ENCODE peak calls at places on chromosome 16, in seven cellular contexts. One of them, this sample, is unnamed.
A peak's percentile ranks its signal among the peaks of the same experiment; 100 is the strongest.

GRCh38 chr16:54289242-54290051 is 2.9 kb upstream of the IRX3 start:
- DNase-seq in A549: no peak
- DNase-seq in NB4: no peak
- DNase-seq in psoas muscle: no peak
- DNase-seq in CD4-positive, alpha-beta T cell: no peak
- DNase-seq in testis: no peak
- DNase-seq in neural progenitor cell: peak; percentile 90
- DNase-seq in this sample: no peak

GRCh38 chr16:12158428-12158827 is 181.9 kb downstream of the SNX29 start:
- DNase-seq in NB4: no peak
- DNase-seq in CD4-positive, alpha-beta T cell: no peak
- DNase-seq in testis: no peak
- DNase-seq in A549: no peak
- DNase-seq in psoas muscle: peak; percentile 30
- DNase-seq in neural progenitor cell: no peak
- DNase-seq in this sample: peak; percentile 94

GRCh38 chr16:83046664-83047063 is 419.9 kb downstream of the CDH13 start:
- DNase-seq in testis: no peak
- DNase-seq in NB4: peak; percentile 20
- DNase-seq in CD4-positive, alpha-beta T cell: no peak
- DNase-seq in A549: no peak
- DNase-seq in psoas muscle: no peak
- DNase-seq in neural progenitor cell: no peak
- DNase-seq in this sample: no peak

GRCh38 chr16:57736419-57737281 is 1.1 kb downstream of the KATNB1 start:
- DNase-seq in testis: peak; percentile 71
- DNase-seq in NB4: no peak
- DNase-seq in psoas muscle: no peak
- DNase-seq in neural progenitor cell: peak; percentile 67
- DNase-seq in CD4-positive, alpha-beta T cell: peak; percentile 30
- DNase-seq in A549: peak; percentile 75
- DNase-seq in this sample: peak; percentile 78

GRCh38 chr16:55842369-55843104 is 9.6 kb upstream of the CES1 start:
- DNase-seq in A549: peak; percentile 64
- DNase-seq in NB4: peak; percentile 76
- DNase-seq in psoas muscle: no peak
- DNase-seq in testis: peak; percentile 41
- DNase-seq in neural progenitor cell: peak; percentile 74
- DNase-seq in CD4-positive, alpha-beta T cell: no peak
- DNase-seq in this sample: peak; percentile 24

GRCh38 chr16:10609410-10609774 is 29.0 kb upstream of the EMP2 start:
- DNase-seq in A549: no peak
- DNase-seq in testis: no peak
- DNase-seq in psoas muscle: no peak
- DNase-seq in CD4-positive, alpha-beta T cell: no peak
- DNase-seq in neural progenitor cell: no peak
- DNase-seq in NB4: no peak
- DNase-seq in this sample: peak; percentile 78

GRCh38 chr16:72939247-72939646 is 108.7 kb downstream of the ZFHX3 start:
- DNase-seq in testis: no peak
- DNase-seq in A549: peak; percentile 64
- DNase-seq in psoas muscle: peak; percentile 48
- DNase-seq in neural progenitor cell: no peak
- DNase-seq in CD4-positive, alpha-beta T cell: no peak
- DNase-seq in NB4: no peak
- DNase-seq in this sample: peak; percentile 25

GRCh38 chr16:11743308-11744074 is 834 bp upstream of the TXNDC11 start:
- DNase-seq in testis: peak; percentile 46
- DNase-seq in NB4: peak; percentile 86
- DNase-seq in A549: peak; percentile 86
- DNase-seq in neural progenitor cell: no peak
- DNase-seq in psoas muscle: peak; percentile 50
- DNase-seq in CD4-positive, alpha-beta T cell: peak; percentile 13
- DNase-seq in this sample: peak; percentile 25

GRCh38 chr16:11175106-11175795 is 80.8 kb downstream of the SOCS1 start:
- DNase-seq in A549: no peak
- DNase-seq in neural progenitor cell: no peak
- DNase-seq in psoas muscle: no peak
- DNase-seq in CD4-positive, alpha-beta T cell: no peak
- DNase-seq in NB4: no peak
- DNase-seq in testis: no peak
- DNase-seq in this sample: no peak

GRCh38 chr16:81846105-81846504 is 67.0 kb downstream of the PLCG2 start:
- DNase-seq in psoas muscle: no peak
- DNase-seq in neural progenitor cell: no peak
- DNase-seq in CD4-positive, alpha-beta T cell: no peak
- DNase-seq in NB4: no peak
- DNase-seq in testis: no peak
- DNase-seq in A549: peak; percentile 20
- DNase-seq in this sample: no peak

GRCh38 chr16:54432481-54433229 is 146.1 kb upstream of the IRX3 start:
- DNase-seq in NB4: no peak
- DNase-seq in A549: no peak
- DNase-seq in psoas muscle: no peak
- DNase-seq in CD4-positive, alpha-beta T cell: no peak
- DNase-seq in testis: no peak
- DNase-seq in neural progenitor cell: peak; percentile 64
- DNase-seq in this sample: no peak

GRCh38 chr16:23302045-23302956 is at the start of gene SCNN1B:
- DNase-seq in testis: no peak
- DNase-seq in neural progenitor cell: peak; percentile 67
- DNase-seq in CD4-positive, alpha-beta T cell: no peak
- DNase-seq in A549: no peak
- DNase-seq in psoas muscle: no peak
- DNase-seq in NB4: no peak
- DNase-seq in this sample: no peak

DNA sequence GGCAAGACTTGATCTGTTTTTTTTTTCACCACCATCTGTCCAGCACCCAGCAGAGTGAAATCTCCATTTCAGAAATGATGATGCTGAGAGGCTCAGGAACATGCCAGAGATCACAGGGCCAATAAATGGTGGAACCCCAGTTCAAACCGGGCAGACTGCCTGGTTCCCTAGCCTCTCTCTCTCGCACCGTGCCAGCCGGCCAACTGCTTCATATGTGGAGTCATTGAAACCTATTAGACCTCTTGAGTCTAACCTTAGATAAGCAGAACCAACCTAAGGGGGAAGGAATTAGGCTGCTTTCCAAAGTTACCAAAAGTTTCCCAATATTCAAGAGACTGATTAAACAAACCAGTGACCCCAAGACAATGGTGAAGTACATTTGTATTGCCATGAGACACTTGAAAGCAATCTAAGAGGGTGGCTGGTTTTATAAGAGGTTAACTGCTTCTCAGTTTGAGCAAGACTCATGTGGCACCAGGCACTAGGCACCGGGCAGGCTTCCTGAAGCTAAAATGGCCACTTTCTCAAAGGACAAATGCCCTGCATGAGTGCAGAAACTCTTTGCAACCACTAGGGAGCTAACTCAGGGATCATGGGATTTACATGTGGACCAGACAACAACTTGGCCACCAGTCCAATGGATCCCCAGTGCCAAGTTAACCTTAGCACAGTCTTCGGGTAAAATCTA is 18.4 kb downstream of the TOX3 start:
- DNase-seq in NB4: no peak
- DNase-seq in psoas muscle: no peak
- DNase-seq in A549: no peak
- DNase-seq in neural progenitor cell: no peak
- DNase-seq in CD4-positive, alpha-beta T cell: no peak
- DNase-seq in testis: no peak
- DNase-seq in this sample: no peak
- TF ChIP-seq CTCF in NB4: no peak
- TF ChIP-seq CTCF in psoas muscle: no peak
- TF ChIP-seq CTCF in A549: no peak
- TF ChIP-seq CTCF in neural progenitor cell: peak; percentile 38
- TF ChIP-seq CTCF in CD4-positive, alpha-beta T cell: no peak
- TF ChIP-seq CTCF in testis: no peak
- TF ChIP-seq CTCF in this sample: no peak

DNA sequence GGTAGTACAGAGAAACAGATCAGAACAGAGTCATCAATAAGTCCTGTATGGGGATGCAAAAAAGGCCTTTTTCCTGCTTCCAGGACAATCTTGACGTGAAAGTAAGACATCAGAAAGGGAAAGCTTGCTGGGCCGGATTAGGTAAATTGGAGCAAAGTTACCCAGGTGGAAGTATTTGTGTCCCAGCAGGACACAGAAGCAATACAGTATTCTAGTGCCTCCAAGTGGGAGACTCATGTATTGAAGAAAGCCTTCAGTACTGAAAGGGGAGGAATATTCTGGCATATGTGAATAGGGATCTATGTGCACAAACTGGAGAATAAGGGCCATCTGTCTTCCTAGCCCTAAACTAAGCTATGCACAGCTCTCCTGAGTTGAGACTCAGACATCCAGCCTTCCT is 327.2 kb upstream of the CDH8 start:
- DNase-seq in neural progenitor cell: peak; percentile 73
- DNase-seq in NB4: peak; percentile 2
- DNase-seq in psoas muscle: no peak
- DNase-seq in A549: no peak
- DNase-seq in CD4-positive, alpha-beta T cell: no peak
- DNase-seq in testis: no peak
- DNase-seq in this sample: no peak
- TF ChIP-seq CTCF in neural progenitor cell: peak; percentile 58
- TF ChIP-seq CTCF in NB4: no peak
- TF ChIP-seq CTCF in psoas muscle: no peak
- TF ChIP-seq CTCF in A549: no peak
- TF ChIP-seq CTCF in CD4-positive, alpha-beta T cell: no peak
- TF ChIP-seq CTCF in testis: no peak
- TF ChIP-seq CTCF in this sample: no peak

GRCh38 chr16:49515861-49516260 is 142.3 kb downstream of the C16orf78 start:
- DNase-seq in CD4-positive, alpha-beta T cell: no peak
- DNase-seq in testis: no peak
- DNase-seq in NB4: no peak
- DNase-seq in psoas muscle: no peak
- DNase-seq in A549: no peak
- DNase-seq in neural progenitor cell: no peak
- DNase-seq in this sample: no peak

GRCh38 chr16:49510676-49511305 is 137.2 kb downstream of the C16orf78 start:
- DNase-seq in testis: no peak
- DNase-seq in psoas muscle: peak; percentile 70
- DNase-seq in NB4: no peak
- DNase-seq in neural progenitor cell: no peak
- DNase-seq in CD4-positive, alpha-beta T cell: no peak
- DNase-seq in A549: no peak
- DNase-seq in this sample: no peak

GRCh38 chr16:49514391-49514980 is 140.9 kb downstream of the C16orf78 start:
- DNase-seq in neural progenitor cell: peak; percentile 58
- DNase-seq in CD4-positive, alpha-beta T cell: no peak
- DNase-seq in NB4: no peak
- DNase-seq in testis: no peak
- DNase-seq in A549: no peak
- DNase-seq in psoas muscle: no peak
- DNase-seq in this sample: no peak

GRCh38 chr16:49515016-49515415 is 141.4 kb downstream of the C16orf78 start:
- DNase-seq in CD4-positive, alpha-beta T cell: no peak
- DNase-seq in psoas muscle: no peak
- DNase-seq in NB4: no peak
- DNase-seq in A549: no peak
- DNase-seq in testis: no peak
- DNase-seq in neural progenitor cell: no peak
- DNase-seq in this sample: no peak

DNA sequence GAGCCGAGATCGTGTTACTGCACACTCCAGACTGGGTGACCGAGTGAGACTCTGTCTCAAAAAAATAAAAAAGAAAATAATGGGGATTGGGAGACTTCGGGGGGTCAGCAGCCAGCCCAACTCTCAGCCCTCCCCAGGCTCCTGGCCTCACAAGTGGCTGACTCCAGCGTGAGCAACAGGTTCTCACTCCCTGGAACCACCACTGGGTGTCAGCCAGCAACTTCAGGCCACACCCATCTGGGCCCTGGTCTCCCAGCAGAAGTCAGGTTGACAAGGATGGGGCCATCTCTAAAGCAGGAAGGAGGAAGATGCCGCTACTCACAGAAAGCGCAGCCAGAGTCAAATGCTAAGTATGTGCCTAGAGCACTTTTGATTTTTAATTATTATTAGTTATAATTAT is 139.4 kb downstream of the C16orf78 start:
- DNase-seq in A549: peak; percentile 23
- DNase-seq in CD4-positive, alpha-beta T cell: no peak
- DNase-seq in psoas muscle: no peak
- DNase-seq in testis: no peak
- DNase-seq in neural progenitor cell: peak; percentile 53
- DNase-seq in NB4: peak; percentile 64
- DNase-seq in this sample: no peak
- TF ChIP-seq CTCF in A549: no peak
- TF ChIP-seq CTCF in CD4-positive, alpha-beta T cell: no peak
- TF ChIP-seq CTCF in psoas muscle: peak; percentile 13
- TF ChIP-seq CTCF in testis: no peak
- TF ChIP-seq CTCF in neural progenitor cell: peak; percentile 33
- TF ChIP-seq CTCF in NB4: peak; percentile 27
- TF ChIP-seq CTCF in this sample: no peak

GRCh38 chr16:1940273-1941161 is 2.5 kb downstream of the MSRB1 start:
- DNase-seq in neural progenitor cell: no peak
- DNase-seq in testis: no peak
- DNase-seq in CD4-positive, alpha-beta T cell: no peak
- DNase-seq in psoas muscle: no peak
- DNase-seq in NB4: no peak
- DNase-seq in A549: no peak
- DNase-seq in this sample: no peak

GRCh38 chr16:1942810-1943726 is at the start of gene MSRB1:
- DNase-seq in neural progenitor cell: peak; percentile 100
- DNase-seq in A549: peak; percentile 98
- DNase-seq in CD4-positive, alpha-beta T cell: peak; percentile 99
- DNase-seq in testis: peak; percentile 100
- DNase-seq in psoas muscle: peak; percentile 100
- DNase-seq in NB4: peak; percentile 98
- DNase-seq in this sample: peak; percentile 95

GRCh38 chr16:1941924-1942809 is 832 bp downstream of the MSRB1 start:
- DNase-seq in neural progenitor cell: no peak
- DNase-seq in CD4-positive, alpha-beta T cell: no peak
- DNase-seq in A549: no peak
- DNase-seq in psoas muscle: no peak
- DNase-seq in NB4: peak; percentile 90
- DNase-seq in testis: no peak
- DNase-seq in this sample: no peak

GRCh38 chr16:1938910-1939309 is 4.1 kb downstream of the MSRB1 start:
- DNase-seq in A549: no peak
- DNase-seq in psoas muscle: no peak
- DNase-seq in NB4: peak; percentile 63
- DNase-seq in testis: no peak
- DNase-seq in CD4-positive, alpha-beta T cell: no peak
- DNase-seq in neural progenitor cell: no peak
- DNase-seq in this sample: no peak

DNA sequence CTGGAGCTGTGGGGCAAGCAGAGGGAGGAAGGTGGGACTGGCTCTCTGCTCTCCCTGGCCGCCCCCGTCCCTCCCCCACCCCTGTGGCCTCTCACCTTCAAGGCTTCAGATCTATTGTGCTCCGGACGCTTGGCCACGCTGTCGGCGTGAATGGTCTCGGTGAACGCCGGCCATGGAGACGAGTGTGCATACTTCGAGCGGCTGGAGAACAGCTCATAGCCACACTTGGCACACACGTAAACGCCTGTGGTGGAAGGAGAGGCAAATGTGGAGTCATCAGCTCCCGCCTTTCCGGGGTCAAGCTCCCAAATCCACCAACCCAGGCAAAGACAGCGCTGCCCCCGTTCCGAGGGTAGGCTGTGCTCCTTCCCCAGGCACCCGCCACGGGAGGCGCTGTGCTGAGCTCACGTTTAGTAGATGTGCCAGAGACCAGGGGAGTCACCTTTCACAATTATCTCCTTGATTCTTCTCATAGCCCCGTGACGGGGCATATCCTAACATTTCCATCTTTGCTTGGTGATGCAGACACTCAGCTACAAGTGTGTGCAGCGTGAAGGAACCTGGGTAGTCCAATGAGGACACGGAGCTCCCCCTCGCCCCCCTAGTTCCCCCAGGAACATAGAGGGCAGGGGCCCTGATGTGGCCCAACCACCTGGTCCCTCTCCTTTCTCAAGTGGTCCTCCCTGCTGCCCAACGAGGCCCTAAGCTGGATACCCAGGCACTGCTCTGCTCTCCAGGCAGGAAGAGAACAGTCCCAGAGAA is 1.7 kb downstream of the MSRB1 start:
- DNase-seq in NB4: no peak
- DNase-seq in testis: no peak
- DNase-seq in A549: no peak
- DNase-seq in psoas muscle: peak; percentile 65
- DNase-seq in neural progenitor cell: peak; percentile 58
- DNase-seq in CD4-positive, alpha-beta T cell: no peak
- DNase-seq in this sample: no peak
- TF ChIP-seq CTCF in NB4: peak; percentile 18
- TF ChIP-seq CTCF in testis: no peak
- TF ChIP-seq CTCF in A549: peak; percentile 11
- TF ChIP-seq CTCF in psoas muscle: peak; percentile 49
- TF ChIP-seq CTCF in neural progenitor cell: peak; percentile 35
- TF ChIP-seq CTCF in CD4-positive, alpha-beta T cell: no peak
- TF ChIP-seq CTCF in this sample: peak; percentile 44

This sample was measured in HFFc6.